ENCODE peak calls at places on chromosomes 6 and 20, in nine cellular contexts. X is OCI-LY7, V is HCT116, N is hepatocyte, K is neural progenitor cell, W is GM23248, L is GM23338, G is SK-N-SH, B is MM.1S. A is an unnamed sample.
A peak's percentile ranks its signal among the peaks of the same experiment; 100 is the strongest.

GRCh38 chr6:21992178-21992967 is 304.5 kb downstream of the PRL start:
- DNase-seq in K (no peak), G (no peak), N (peak; percentile 61), B (no peak), L (no peak), X (no peak), W (peak; percentile 77), V (no peak), A (peak; percentile 64)

GRCh38 chr6:168157272-168158007 is 78.4 kb upstream of the FRMD1 start:
- DNase-seq in V (no peak), K (peak; percentile 36), G (no peak), X (no peak), N (peak; percentile 80), B (no peak), L (peak; percentile 35), W (peak; percentile 94), A (peak; percentile 38)

GRCh38 chr6:161018165-161018564 is 26.6 kb downstream of the MAP3K4 start:
- DNase-seq in L (no peak), V (no peak), B (no peak), K (no peak), G (no peak), X (no peak), W (no peak), N (no peak), A (no peak)

GRCh38 chr6:144265390-144265789 is 19.7 kb upstream of the UTRN start:
- DNase-seq in K (peak; percentile 86), G (no peak), V (no peak), X (peak; percentile 3), W (peak; percentile 33), L (peak; percentile 96), N (peak; percentile 34), B (peak; percentile 13), A (peak; percentile 82)

GRCh38 chr6:117514655-117515054 is 32.2 kb downstream of the DCBLD1 start:
- DNase-seq in W (no peak), B (no peak), N (no peak), L (no peak), G (no peak), V (no peak), X (no peak), K (no peak), A (no peak)

GRCh38 chr20:21301940-21302644 is 1.0 kb upstream of the XRN2 start:
- DNase-seq in L (no peak), B (no peak), N (no peak), V (no peak), X (peak; percentile 8), G (no peak), W (peak; percentile 25), K (no peak), A (no peak)

GRCh38 chr20:760751-761417 is 7.4 kb downstream of the SLC52A3 start:
- DNase-seq in K (peak; percentile 80), N (peak; percentile 70), X (peak; percentile 48), V (peak; percentile 47), B (peak; percentile 51), L (peak; percentile 79), G (peak; percentile 78), W (peak; percentile 48), A (no peak)

GRCh38 chr6:85417336-85417735 is 32.5 kb upstream of the NT5E start:
- DNase-seq in G (no peak), X (no peak), L (no peak), V (no peak), N (no peak), W (peak; percentile 55), B (no peak), K (no peak), A (no peak)

GRCh38 chr6:163773646-163774045 is 359.1 kb downstream of the QKI start:
- DNase-seq in L (no peak), G (no peak), K (no peak), B (no peak), X (no peak), N (no peak), W (no peak), V (no peak), A (no peak)

GRCh38 chr20:15076785-15077184 is 739.4 kb upstream of the FLRT3 start:
- DNase-seq in G (no peak), W (no peak), L (no peak), X (no peak), N (no peak), V (no peak), B (no peak), K (no peak), A (no peak)

GRCh38 chr20:47355489-47356219 is 845 bp downstream of the ZMYND8 start:
- DNase-seq in N (no peak), L (no peak), W (peak; percentile 28), X (peak; percentile 53), B (peak; percentile 48), K (peak; percentile 37), G (no peak), V (no peak), A (no peak)

GRCh38 chr6:31687860-31688693 is 7.2 kb upstream of the LY6G5C start:
- DNase-seq in K (no peak), W (no peak), L (no peak), N (no peak), G (peak; percentile 6), V (no peak), X (no peak), B (no peak), A (no peak)

GRCh38 chr20:64111841-64112641 is 4.7 kb upstream of the NPBWR2 start:
- DNase-seq in B (no peak), N (no peak), V (no peak), G (peak; percentile 80), W (no peak), K (no peak), L (peak; percentile 3), X (no peak), A (no peak)

GRCh38 chr6:4581468-4582420 is 194.5 kb upstream of the CDYL start:
- DNase-seq in V (no peak), W (peak; percentile 84), N (peak; percentile 13), G (no peak), K (no peak), L (no peak), B (no peak), X (no peak), A (peak; percentile 35)
- TF ChIP-seq EZH2phosphoT487 in V (no peak), W (no peak), N (no peak), G (no peak), K (no peak), L (no peak), B (no peak), X (no peak), A (no peak)

GRCh38 chr6:133042550-133043120 is 198.5 kb upstream of the EYA4 start:
- DNase-seq in W (no peak), B (no peak), V (no peak), K (no peak), X (no peak), N (no peak), L (no peak), G (no peak), A (no peak)

GRCh38 chr6:133034509-133035206 is 206.5 kb upstream of the EYA4 start:
- DNase-seq in X (no peak), L (no peak), B (no peak), N (no peak), W (no peak), V (no peak), G (no peak), K (no peak), A (peak; percentile 46)

GRCh38 chr6:133041020-133041419 is 200.1 kb upstream of the EYA4 start:
- DNase-seq in V (no peak), K (no peak), N (no peak), B (no peak), X (no peak), W (no peak), L (no peak), G (peak; percentile 5), A (no peak)

GRCh38 chr6:133040025-133040838 is 200.9 kb upstream of the EYA4 start:
- DNase-seq in L (peak; percentile 59), K (peak; percentile 33), X (peak; percentile 4), W (peak; percentile 45), G (peak; percentile 21), B (peak; percentile 38), N (peak; percentile 18), V (peak; percentile 16), A (peak; percentile 55)
- TF ChIP-seq EZH2phosphoT487 in L (no peak), K (no peak), X (no peak), W (no peak), G (no peak), B (no peak), N (no peak), V (no peak), A (no peak)

GRCh38 chr6:149862901-149863595 is 1.1 kb downstream of the LRP11 start:
- DNase-seq in V (no peak), L (peak; percentile 71), X (peak; percentile 52), B (peak; percentile 51), W (peak; percentile 89), G (peak; percentile 86), K (peak; percentile 83), N (peak; percentile 86), A (peak; percentile 87)
- TF ChIP-seq EZH2phosphoT487 in V (no peak), L (no peak), X (no peak), B (no peak), W (no peak), G (no peak), K (no peak), N (no peak), A (peak; percentile 25)

GRCh38 chr20:31662372-31662854 is 24.7 kb downstream of the COX4I2 start:
- DNase-seq in V (no peak), G (no peak), W (no peak), K (no peak), L (no peak), X (no peak), N (no peak), B (no peak), A (no peak)

GRCh38 chr20:31664696-31665354 is 27.1 kb downstream of the COX4I2 start:
- DNase-seq in L (no peak), W (no peak), X (no peak), B (no peak), V (no peak), G (no peak), N (no peak), K (no peak), A (no peak)

GRCh38 chr20:31663838-31664695 is 26.4 kb downstream of the COX4I2 start:
- DNase-seq in X (no peak), N (peak; percentile 79), V (no peak), B (no peak), K (no peak), G (no peak), L (peak; percentile 39), W (no peak), A (peak; percentile 32)

GRCh38 chr20:31663524-31663837 is 25.8 kb downstream of the COX4I2 start:
- DNase-seq in B (no peak), L (no peak), G (no peak), W (no peak), N (no peak), X (no peak), V (no peak), K (no peak), A (no peak)

DNA sequence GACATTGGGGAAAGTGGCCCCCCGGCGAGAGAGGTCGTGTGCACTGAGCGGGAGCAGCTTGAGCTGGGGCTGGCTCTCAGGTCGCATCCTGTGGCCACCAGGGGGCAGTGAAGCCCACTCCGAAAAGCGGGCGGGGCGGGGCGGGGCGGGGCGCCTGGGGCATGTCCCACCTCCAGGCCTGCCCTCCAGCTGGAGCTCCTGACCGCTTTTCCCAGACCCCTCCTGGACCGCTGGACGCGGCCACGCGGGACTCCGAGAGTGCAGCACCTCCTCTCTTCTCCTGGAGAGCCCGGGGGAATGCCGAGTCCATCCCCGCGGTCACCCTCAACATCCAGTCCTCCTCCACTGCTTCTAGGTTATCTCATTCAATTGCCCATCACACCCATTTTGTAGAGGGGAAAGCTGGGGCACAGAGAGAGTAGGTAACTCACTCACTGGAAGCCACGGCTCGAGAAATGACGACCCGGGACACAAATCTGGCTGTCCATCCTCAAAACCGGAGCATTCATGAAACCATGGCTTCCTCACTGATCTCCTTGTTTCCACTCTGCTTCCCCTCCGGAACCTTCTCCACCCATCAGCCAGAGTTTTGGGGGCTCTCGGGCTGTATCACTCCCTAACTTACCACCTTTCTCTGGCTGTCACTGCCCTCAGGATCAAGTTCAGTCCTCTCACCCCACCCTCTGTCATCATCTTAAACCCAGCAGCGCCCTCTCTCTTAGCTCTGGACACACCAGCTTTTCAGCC is 24.1 kb downstream of the COX4I2 start:
- DNase-seq in L (peak; percentile 96), W (peak; percentile 86), V (peak; percentile 40), K (peak; percentile 90), B (peak; percentile 73), N (peak; percentile 92), G (peak; percentile 91), X (peak; percentile 83), A (peak; percentile 68)
- TF ChIP-seq EZH2phosphoT487 in L (no peak), W (no peak), V (no peak), K (no peak), B (no peak), N (no peak), G (no peak), X (no peak), A (no peak)

A was measured in PC-3.